ENCODE peak calls at places on chromosomes 3 and 15, in nine cellular contexts. One of them, this sample, is unnamed.

GRCh38 chr15:32730677-32731654 is 13.2 kb downstream of the GREM1 start:
- DNase-seq in hepatocyte: peak; percentile 75
- DNase-seq in B cell: no peak
- DNase-seq in GM20000: no peak
- DNase-seq in cardiac fibroblast: peak; percentile 70
- DNase-seq in astrocyte of the cerebellum: no peak
- DNase-seq in HCT116: peak; percentile 55
- DNase-seq in transverse colon: peak; percentile 89
- DNase-seq in nephron progenitor cell: peak; percentile 53
- DNase-seq in this sample: no peak

GRCh38 chr3:16534914-16535301 is 21.4 kb upstream of the RFTN1 start:
- DNase-seq in HCT116: no peak
- DNase-seq in hepatocyte: no peak
- DNase-seq in B cell: no peak
- DNase-seq in nephron progenitor cell: no peak
- DNase-seq in astrocyte of the cerebellum: no peak
- DNase-seq in transverse colon: no peak
- DNase-seq in GM20000: no peak
- DNase-seq in cardiac fibroblast: no peak
- DNase-seq in this sample: no peak

GRCh38 chr3:119652306-119653033 is 7.9 kb downstream of the POPDC2 start:
- DNase-seq in hepatocyte: no peak
- DNase-seq in GM20000: no peak
- DNase-seq in transverse colon: no peak
- DNase-seq in HCT116: no peak
- DNase-seq in nephron progenitor cell: no peak
- DNase-seq in B cell: no peak
- DNase-seq in cardiac fibroblast: no peak
- DNase-seq in astrocyte of the cerebellum: no peak
- DNase-seq in this sample: no peak

GRCh38 chr3:39052613-39053012 is 797 bp downstream of the WDR48 start:
- DNase-seq in transverse colon: no peak
- DNase-seq in GM20000: no peak
- DNase-seq in hepatocyte: no peak
- DNase-seq in cardiac fibroblast: no peak
- DNase-seq in HCT116: no peak
- DNase-seq in astrocyte of the cerebellum: no peak
- DNase-seq in B cell: no peak
- DNase-seq in nephron progenitor cell: peak; percentile 17
- DNase-seq in this sample: no peak

GRCh38 chr15:63407612-63408011 is 26.0 kb upstream of the CA12 start:
- DNase-seq in transverse colon: no peak
- DNase-seq in B cell: no peak
- DNase-seq in cardiac fibroblast: no peak
- DNase-seq in hepatocyte: no peak
- DNase-seq in astrocyte of the cerebellum: no peak
- DNase-seq in HCT116: no peak
- DNase-seq in GM20000: no peak
- DNase-seq in nephron progenitor cell: no peak
- DNase-seq in this sample: no peak

GRCh38 chr15:91281991-91282390 is 181.9 kb downstream of the SV2B start:
- DNase-seq in astrocyte of the cerebellum: no peak
- DNase-seq in nephron progenitor cell: no peak
- DNase-seq in GM20000: no peak
- DNase-seq in HCT116: no peak
- DNase-seq in cardiac fibroblast: no peak
- DNase-seq in hepatocyte: no peak
- DNase-seq in B cell: no peak
- DNase-seq in transverse colon: no peak
- DNase-seq in this sample: no peak

GRCh38 chr15:78229431-78230406 is 4.6 kb downstream of the ACSBG1 start:
- DNase-seq in hepatocyte: no peak
- DNase-seq in GM20000: no peak
- DNase-seq in HCT116: no peak
- DNase-seq in transverse colon: no peak
- DNase-seq in nephron progenitor cell: no peak
- DNase-seq in cardiac fibroblast: no peak
- DNase-seq in astrocyte of the cerebellum: no peak
- DNase-seq in B cell: no peak
- DNase-seq in this sample: no peak

GRCh38 chr15:88465633-88466219 is 1.5 kb downstream of the MRPL46 start:
- DNase-seq in astrocyte of the cerebellum: no peak
- DNase-seq in GM20000: no peak
- DNase-seq in cardiac fibroblast: peak; percentile 67
- DNase-seq in nephron progenitor cell: no peak
- DNase-seq in transverse colon: no peak
- DNase-seq in HCT116: no peak
- DNase-seq in B cell: no peak
- DNase-seq in hepatocyte: peak; percentile 35
- DNase-seq in this sample: no peak

GRCh38 chr3:191269289-191270085 is 59.7 kb upstream of the CCDC50 start:
- DNase-seq in astrocyte of the cerebellum: peak; percentile 59
- DNase-seq in nephron progenitor cell: no peak
- DNase-seq in cardiac fibroblast: no peak
- DNase-seq in B cell: peak; percentile 55
- DNase-seq in hepatocyte: no peak
- DNase-seq in transverse colon: no peak
- DNase-seq in HCT116: no peak
- DNase-seq in GM20000: peak; percentile 26
- DNase-seq in this sample: peak; percentile 37

GRCh38 chr15:49832421-49832980 is 211.7 kb downstream of the DTWD1 start:
- DNase-seq in HCT116: no peak
- DNase-seq in astrocyte of the cerebellum: no peak
- DNase-seq in nephron progenitor cell: peak; percentile 7
- DNase-seq in GM20000: no peak
- DNase-seq in hepatocyte: peak; percentile 73
- DNase-seq in cardiac fibroblast: peak; percentile 8
- DNase-seq in B cell: no peak
- DNase-seq in transverse colon: peak; percentile 56
- DNase-seq in this sample: no peak

GRCh38 chr3:53856964-53857363 is 10.6 kb downstream of the IL17RB start:
- DNase-seq in nephron progenitor cell: no peak
- DNase-seq in GM20000: no peak
- DNase-seq in HCT116: no peak
- DNase-seq in transverse colon: no peak
- DNase-seq in hepatocyte: no peak
- DNase-seq in astrocyte of the cerebellum: no peak
- DNase-seq in cardiac fibroblast: no peak
- DNase-seq in B cell: no peak
- DNase-seq in this sample: no peak

GRCh38 chr3:13419356-13420050 is 619 bp downstream of the NUP210 start:
- DNase-seq in HCT116: no peak
- DNase-seq in B cell: peak; percentile 68
- DNase-seq in nephron progenitor cell: peak; percentile 61
- DNase-seq in transverse colon: peak; percentile 41
- DNase-seq in astrocyte of the cerebellum: no peak
- DNase-seq in hepatocyte: peak; percentile 71
- DNase-seq in GM20000: peak; percentile 80
- DNase-seq in cardiac fibroblast: no peak
- DNase-seq in this sample: peak; percentile 69

GRCh38 chr3:13420051-13420816 is at the start of gene NUP210:
- DNase-seq in GM20000: peak; percentile 95
- DNase-seq in hepatocyte: peak; percentile 78
- DNase-seq in transverse colon: peak; percentile 70
- DNase-seq in B cell: peak; percentile 52
- DNase-seq in nephron progenitor cell: peak; percentile 85
- DNase-seq in HCT116: no peak
- DNase-seq in cardiac fibroblast: no peak
- DNase-seq in astrocyte of the cerebellum: no peak
- DNase-seq in this sample: peak; percentile 89

GRCh38 chr3:13414040-13414729 is 5.9 kb downstream of the NUP210 start:
- DNase-seq in cardiac fibroblast: no peak
- DNase-seq in transverse colon: peak; percentile 77
- DNase-seq in GM20000: peak; percentile 90
- DNase-seq in nephron progenitor cell: no peak
- DNase-seq in hepatocyte: no peak
- DNase-seq in HCT116: no peak
- DNase-seq in astrocyte of the cerebellum: no peak
- DNase-seq in B cell: peak; percentile 94
- DNase-seq in this sample: peak; percentile 91

GRCh38 chr3:13415236-13416001 is 4.7 kb downstream of the NUP210 start:
- DNase-seq in B cell: no peak
- DNase-seq in nephron progenitor cell: no peak
- DNase-seq in HCT116: no peak
- DNase-seq in astrocyte of the cerebellum: no peak
- DNase-seq in cardiac fibroblast: no peak
- DNase-seq in GM20000: no peak
- DNase-seq in hepatocyte: no peak
- DNase-seq in transverse colon: no peak
- DNase-seq in this sample: no peak

DNA sequence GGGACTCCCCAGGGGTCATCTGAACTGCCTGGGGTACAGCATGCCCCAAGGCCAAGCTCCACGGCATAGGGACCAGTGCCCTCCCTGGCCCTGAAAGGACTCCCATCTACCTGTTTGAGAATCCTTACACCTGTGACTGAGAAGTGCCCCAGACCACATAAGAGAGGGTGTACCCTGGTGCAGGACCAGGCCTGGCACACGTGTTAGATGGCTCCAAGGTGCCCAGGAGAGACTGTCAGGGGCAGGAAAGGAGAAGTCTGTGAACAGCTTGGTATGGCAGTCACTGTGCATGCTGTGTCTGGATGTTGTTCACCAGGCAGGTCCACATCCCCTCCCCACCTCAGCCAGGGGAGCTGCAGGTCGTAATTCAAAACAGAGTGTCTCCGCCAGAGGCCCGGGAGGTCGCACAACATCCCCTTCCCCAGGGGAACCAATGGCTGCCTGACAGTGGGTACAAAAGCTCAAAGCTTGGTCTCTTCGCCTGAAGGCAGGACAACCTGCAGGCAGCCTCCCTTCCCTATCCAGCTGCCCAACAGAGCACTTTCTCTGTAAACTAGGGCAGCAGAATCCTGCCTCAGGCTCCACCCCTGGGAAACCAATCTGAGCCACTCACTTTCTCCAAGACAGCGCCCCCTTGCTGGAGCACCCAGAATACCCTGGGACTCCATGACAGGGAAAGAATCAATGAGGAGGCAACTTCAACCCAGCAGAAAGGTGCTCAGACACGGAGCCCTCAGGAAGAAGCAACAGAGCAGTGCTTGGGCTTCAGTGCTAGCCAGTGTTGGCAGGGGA is 3.9 kb downstream of the NUP210 start:
- DNase-seq in B cell: no peak
- DNase-seq in GM20000: no peak
- DNase-seq in cardiac fibroblast: no peak
- DNase-seq in HCT116: no peak
- DNase-seq in astrocyte of the cerebellum: no peak
- DNase-seq in transverse colon: no peak
- DNase-seq in nephron progenitor cell: peak; percentile 27
- DNase-seq in hepatocyte: no peak
- DNase-seq in this sample: no peak
- TF ChIP-seq CTCF in B cell: no peak
- TF ChIP-seq CTCF in GM20000: peak; percentile 14
- TF ChIP-seq CTCF in cardiac fibroblast: no peak
- TF ChIP-seq CTCF in HCT116: peak; percentile 64
- TF ChIP-seq CTCF in astrocyte of the cerebellum: no peak
- TF ChIP-seq CTCF in transverse colon: no peak
- TF ChIP-seq CTCF in nephron progenitor cell: peak; percentile 33
- TF ChIP-seq CTCF in hepatocyte: peak; percentile 9
- TF ChIP-seq CTCF in this sample: peak; percentile 48

GRCh38 chr3:122947621-122948202 is 79.9 kb downstream of the SEMA5B start:
- DNase-seq in GM20000: no peak
- DNase-seq in cardiac fibroblast: peak; percentile 33
- DNase-seq in HCT116: no peak
- DNase-seq in B cell: no peak
- DNase-seq in transverse colon: no peak
- DNase-seq in hepatocyte: no peak
- DNase-seq in nephron progenitor cell: no peak
- DNase-seq in astrocyte of the cerebellum: no peak
- DNase-seq in this sample: no peak

GRCh38 chr3:122955916-122956684 is 71.5 kb downstream of the SEMA5B start:
- DNase-seq in GM20000: no peak
- DNase-seq in B cell: no peak
- DNase-seq in cardiac fibroblast: no peak
- DNase-seq in transverse colon: no peak
- DNase-seq in nephron progenitor cell: no peak
- DNase-seq in hepatocyte: no peak
- DNase-seq in HCT116: no peak
- DNase-seq in astrocyte of the cerebellum: no peak
- DNase-seq in this sample: no peak

GRCh38 chr3:122956685-122957455 is 70.7 kb downstream of the SEMA5B start:
- DNase-seq in transverse colon: no peak
- DNase-seq in B cell: no peak
- DNase-seq in HCT116: no peak
- DNase-seq in nephron progenitor cell: no peak
- DNase-seq in cardiac fibroblast: no peak
- DNase-seq in astrocyte of the cerebellum: no peak
- DNase-seq in hepatocyte: no peak
- DNase-seq in GM20000: no peak
- DNase-seq in this sample: no peak

GRCh38 chr3:122948398-122948797 is 79.2 kb downstream of the SEMA5B start:
- DNase-seq in cardiac fibroblast: no peak
- DNase-seq in nephron progenitor cell: peak; percentile 16
- DNase-seq in HCT116: no peak
- DNase-seq in GM20000: no peak
- DNase-seq in transverse colon: no peak
- DNase-seq in hepatocyte: no peak
- DNase-seq in B cell: no peak
- DNase-seq in astrocyte of the cerebellum: no peak
- DNase-seq in this sample: no peak

DNA sequence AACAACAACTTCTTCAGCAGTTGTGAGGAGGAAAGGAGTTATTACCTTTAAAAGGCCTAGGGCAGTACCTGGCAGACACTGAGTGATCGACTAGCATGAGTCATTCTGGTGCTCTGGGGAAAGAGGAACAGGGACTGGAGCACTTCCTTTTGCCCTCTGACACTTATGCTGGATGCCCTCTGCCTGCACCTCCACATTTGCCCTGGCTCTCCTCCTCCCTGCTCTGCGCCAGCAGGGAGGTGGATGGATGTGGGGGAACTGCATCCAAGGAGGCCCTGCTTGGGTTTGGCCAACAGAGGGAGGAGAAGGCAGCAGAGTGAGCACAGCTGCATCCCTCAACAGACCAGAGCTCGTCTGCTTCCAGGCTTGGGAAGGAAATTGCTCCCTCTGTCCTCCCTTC is 75.1 kb downstream of the SEMA5B start:
- DNase-seq in nephron progenitor cell: no peak
- DNase-seq in astrocyte of the cerebellum: no peak
- DNase-seq in transverse colon: no peak
- DNase-seq in B cell: no peak
- DNase-seq in hepatocyte: no peak
- DNase-seq in cardiac fibroblast: peak; percentile 9
- DNase-seq in HCT116: no peak
- DNase-seq in GM20000: peak; percentile 44
- DNase-seq in this sample: peak; percentile 59
- TF ChIP-seq CTCF in nephron progenitor cell: no peak
- TF ChIP-seq CTCF in astrocyte of the cerebellum: peak; percentile 21
- TF ChIP-seq CTCF in transverse colon: no peak
- TF ChIP-seq CTCF in B cell: no peak
- TF ChIP-seq CTCF in hepatocyte: no peak
- TF ChIP-seq CTCF in cardiac fibroblast: no peak
- TF ChIP-seq CTCF in HCT116: peak; percentile 12
- TF ChIP-seq CTCF in GM20000: no peak
- TF ChIP-seq CTCF in this sample: no peak

GRCh38 chr3:78165876-78166275 is 1126.0 kb downstream of the ROBO2 start:
- DNase-seq in nephron progenitor cell: no peak
- DNase-seq in B cell: no peak
- DNase-seq in hepatocyte: no peak
- DNase-seq in HCT116: no peak
- DNase-seq in astrocyte of the cerebellum: no peak
- DNase-seq in GM20000: no peak
- DNase-seq in transverse colon: no peak
- DNase-seq in cardiac fibroblast: peak; percentile 16
- DNase-seq in this sample: no peak
- TF ChIP-seq CTCF in nephron progenitor cell: no peak
- TF ChIP-seq CTCF in B cell: no peak
- TF ChIP-seq CTCF in hepatocyte: peak; percentile 39
- TF ChIP-seq CTCF in HCT116: no peak
- TF ChIP-seq CTCF in astrocyte of the cerebellum: peak; percentile 31
- TF ChIP-seq CTCF in GM20000: no peak
- TF ChIP-seq CTCF in transverse colon: no peak
- TF ChIP-seq CTCF in cardiac fibroblast: peak; percentile 29
- TF ChIP-seq CTCF in this sample: no peak

GRCh38 chr3:19213608-19214220 is 65.4 kb downstream of the KCNH8 start:
- DNase-seq in HCT116: no peak
- DNase-seq in astrocyte of the cerebellum: no peak
- DNase-seq in B cell: no peak
- DNase-seq in nephron progenitor cell: no peak
- DNase-seq in hepatocyte: no peak
- DNase-seq in GM20000: no peak
- DNase-seq in transverse colon: no peak
- DNase-seq in cardiac fibroblast: no peak
- DNase-seq in this sample: no peak
- TF ChIP-seq CTCF in HCT116: no peak
- TF ChIP-seq CTCF in astrocyte of the cerebellum: no peak
- TF ChIP-seq CTCF in B cell: peak; percentile 58
- TF ChIP-seq CTCF in nephron progenitor cell: peak; percentile 16
- TF ChIP-seq CTCF in hepatocyte: no peak
- TF ChIP-seq CTCF in GM20000: peak; percentile 8
- TF ChIP-seq CTCF in transverse colon: no peak
- TF ChIP-seq CTCF in cardiac fibroblast: no peak
- TF ChIP-seq CTCF in this sample: peak; percentile 21

This sample was measured in GM10248.